ENCODE peak calls at places on chromosome 4, in nine cellular contexts. B is esophagus mucosa; V is activated T-cell treated with anti-CD3 and anti-CD28 coated beads, Interleukin-2, amount 50 U/mL, for 4 hours; D is RWPE2; J is HCT116; P is right cardiac atrium; Y is activated naive CD8-positive, alpha-beta T cell treated with anti-CD3 and anti-CD28 coated beads, Interleukin-2, amount 10 ng/mL, durations not matched to agents 7 days and 5 days; M is left lung; F is heart left ventricle. N is an unnamed sample.

GRCh38 chr4:1293531-1293941 is 3.8 kb downstream of the MAEA start:
- ATAC-seq in J (no peak), P (no peak), Y (no peak), M (no peak), V (no peak), B (no peak), F (no peak), D (no peak), N (no peak)

GRCh38 chr4:117378942-117379341 is 293.6 kb upstream of the TRAM1L1 start:
- ATAC-seq in B (no peak), V (no peak), J (no peak), F (no peak), P (no peak), D (no peak), Y (no peak), M (no peak), N (no peak)

GRCh38 chr4:40055379-40055872 is 1.2 kb upstream of the N4BP2 start:
- ATAC-seq in J (no peak), D (no peak), B (no peak), F (no peak), P (no peak), V (peak), Y (peak), M (no peak), N (peak)

GRCh38 chr4:110682311-110682710 is 59.4 kb upstream of the PITX2 start:
- ATAC-seq in D (no peak), V (no peak), J (no peak), F (no peak), P (no peak), M (no peak), B (no peak), Y (no peak), N (no peak)

GRCh38 chr4:168585168-168586091 is 88.6 kb downstream of the PALLD start:
- ATAC-seq in D (peak), B (peak), J (peak), Y (peak), F (peak), V (peak), P (peak), M (peak), N (peak)

GRCh38 chr4:119068529-119068962 is 67.1 kb upstream of the MYOZ2 start:
- ATAC-seq in F (no peak), V (no peak), D (peak), M (no peak), Y (no peak), P (no peak), B (peak), J (no peak), N (no peak)

GRCh38 chr4:6885953-6886557 is 23.6 kb upstream of the TBC1D14 start:
- ATAC-seq in D (peak), F (peak), V (no peak), M (peak), J (peak), B (peak), P (peak), Y (peak), N (peak)

GRCh38 chr4:169070071-169070894 is 60.2 kb upstream of the CBR4 start:
- ATAC-seq in F (peak), Y (no peak), V (no peak), J (peak), M (peak), D (peak), P (peak), B (peak), N (no peak)

GRCh38 chr4:80049402-80049801 is 23.6 kb downstream of the ANTXR2 start:
- ATAC-seq in Y (no peak), B (no peak), D (no peak), V (no peak), F (no peak), J (no peak), M (no peak), P (no peak), N (no peak)

GRCh38 chr4:75745721-75746199 is 21.4 kb downstream of the USO1 start:
- ATAC-seq in P (no peak), Y (no peak), F (peak), B (no peak), J (no peak), V (no peak), D (no peak), M (no peak), N (no peak)

GRCh38 chr4:27006247-27006603 is 145.6 kb downstream of the STIM2 start:
- ATAC-seq in F (no peak), B (no peak), M (peak), J (no peak), P (peak), Y (no peak), D (no peak), V (no peak), N (no peak)